ENCODE peak calls at places on chromosomes 16 and 17, in eight cellular contexts. T is AG09309, Z is RWPE1, N is AG10803, P is heart right ventricle, E is activated B cell treated with CpG ODN at 0.5 μM for 24 hours, W is sigmoid colon, B is GM20000. H is an unnamed sample.

GRCh38 chr17:332023-332422 is 20.6 kb downstream of the RPH3AL start:
- DNase-seq in B (no peak), E (no peak), T (no peak), Z (no peak), W (peak), N (no peak), P (no peak), H (no peak)

GRCh38 chr17:21081967-21082366 is 39.2 kb upstream of the USP22 start:
- DNase-seq in N (no peak), W (no peak), E (no peak), Z (no peak), B (no peak), P (no peak), T (no peak), H (no peak)

GRCh38 chr17:6856054-6856453 is 24.5 kb upstream of the TEKT1 start:
- DNase-seq in W (no peak), E (no peak), Z (no peak), P (no peak), B (no peak), N (no peak), T (no peak), H (no peak)

GRCh38 chr17:39208136-39208535 is 8.1 kb downstream of the RPL19 start:
- DNase-seq in N (no peak), E (no peak), T (no peak), Z (no peak), B (no peak), P (no peak), W (no peak), H (peak)

GRCh38 chr16:46991729-46992704 is 18.5 kb upstream of the DNAJA2 start:
- DNase-seq in N (no peak), B (no peak), W (no peak), T (no peak), P (no peak), E (no peak), Z (no peak), H (no peak)

GRCh38 chr17:652310-652709 is 62.3 kb downstream of the VPS53 start:
- DNase-seq in Z (no peak), W (peak), B (no peak), P (peak), T (no peak), N (peak), E (no peak), H (no peak)

GRCh38 chr17:17235212-17236174 is 1.5 kb downstream of the FLCN start:
- DNase-seq in W (no peak), Z (no peak), B (no peak), T (no peak), N (peak), E (no peak), P (no peak), H (peak)

GRCh38 chr16:88810868-88811599 is 694 bp downstream of the APRT start:
- DNase-seq in W (peak), P (peak), N (peak), E (peak), Z (peak), B (peak), T (no peak), H (peak)

GRCh38 chr16:56911771-56912541 is 20.0 kb upstream of the HERPUD1 start:
- DNase-seq in E (peak), B (peak), N (peak), T (no peak), W (peak), P (peak), Z (no peak), H (no peak)

GRCh38 chr17:68053237-68054030 is 17.9 kb downstream of the KPNA2 start:
- DNase-seq in N (peak), P (no peak), T (peak), B (no peak), Z (no peak), E (no peak), W (peak), H (no peak)

GRCh38 chr17:15475620-15476354 is 8.4 kb upstream of the CDRT4 start:
- DNase-seq in N (peak), E (no peak), P (no peak), W (peak), Z (no peak), T (peak), B (no peak), H (no peak)

GRCh38 chr17:29041091-29041490 is 1.9 kb upstream of the PIPOX start:
- DNase-seq in Z (no peak), T (no peak), E (no peak), N (no peak), P (no peak), W (no peak), B (no peak), H (no peak)

GRCh38 chr17:75084039-75084660 is 3.6 kb upstream of the SLC16A5 start:
- DNase-seq in Z (no peak), P (no peak), B (no peak), E (no peak), T (no peak), W (no peak), N (no peak), H (peak)

GRCh38 chr17:68048996-68049395 is 13.5 kb downstream of the KPNA2 start:
- DNase-seq in B (no peak), T (no peak), Z (no peak), P (no peak), W (no peak), N (no peak), E (no peak), H (no peak)

GRCh38 chr17:68684860-68685493 is 83.8 kb upstream of the FAM20A start:
- DNase-seq in W (no peak), T (no peak), P (no peak), E (no peak), Z (no peak), N (peak), B (no peak), H (no peak)

GRCh38 chr17:43368740-43369506 is 29.9 kb upstream of the ARL4D start:
- DNase-seq in P (peak), N (peak), E (peak), Z (peak), T (no peak), B (peak), W (peak), H (peak)
- TF ChIP-seq CTCF in P (peak), N (peak), E (no peak), Z (peak), T (no peak), B (peak), W (no peak), H (no peak)

GRCh38 chr17:46061435-46061834 is 62.4 kb downstream of the STH start:
- DNase-seq in Z (no peak), B (no peak), W (no peak), E (no peak), P (no peak), N (no peak), T (no peak), H (no peak)
- TF ChIP-seq CTCF in Z (peak), B (no peak), W (peak), E (no peak), P (peak), N (peak), T (peak), H (peak)

GRCh38 chr16:12392585-12393089 is 411.1 kb downstream of the CPPED1 start:
- DNase-seq in N (peak), Z (no peak), P (no peak), B (no peak), T (no peak), W (peak), E (no peak), H (no peak)
- TF ChIP-seq CTCF in N (peak), Z (no peak), P (no peak), B (no peak), T (peak), W (no peak), E (no peak), H (no peak)

GRCh38 chr17:61393904-61394629 is 5.6 kb upstream of the TBX2 start:
- DNase-seq in T (no peak), E (no peak), P (no peak), B (no peak), W (no peak), Z (no peak), N (no peak), H (no peak)
- TF ChIP-seq CTCF in T (no peak), E (no peak), P (no peak), B (no peak), W (no peak), Z (no peak), N (no peak), H (no peak)

DNA sequence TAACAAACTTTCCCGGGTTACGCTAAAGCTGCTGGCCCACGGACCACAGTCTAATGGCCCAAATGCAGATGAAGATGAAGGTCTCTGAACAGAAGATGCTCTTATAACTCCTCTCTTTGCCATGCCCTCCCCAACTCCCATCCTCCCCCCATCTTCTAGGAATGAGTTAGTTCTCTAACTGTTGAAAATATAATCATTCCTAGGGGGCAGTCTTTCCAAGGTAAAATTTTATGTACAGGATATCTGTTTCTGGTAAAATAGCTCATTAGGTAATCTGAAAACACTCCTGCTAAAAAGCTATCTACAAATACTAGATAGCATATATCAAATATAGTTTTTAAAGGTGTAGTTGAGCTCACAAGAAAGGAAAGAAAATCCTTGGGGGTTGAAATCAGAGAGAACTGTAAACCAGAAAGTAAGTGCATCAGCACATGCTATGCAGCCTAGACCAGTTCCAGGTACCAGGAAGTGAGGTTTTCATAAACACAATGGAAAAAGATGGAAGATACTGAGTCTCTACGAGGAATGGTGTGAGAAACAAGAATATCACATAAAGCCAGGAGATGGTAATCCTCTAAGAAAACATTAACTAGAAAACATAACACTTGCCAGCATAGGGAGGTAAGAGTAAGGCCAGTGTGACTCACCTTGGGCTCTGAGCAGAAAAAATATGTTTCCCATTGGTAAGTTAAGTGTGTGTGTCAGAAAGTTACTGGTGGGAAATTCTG is 38.1 kb downstream of the CMC2 start:
- DNase-seq in N (peak), P (no peak), E (no peak), W (no peak), Z (no peak), T (no peak), B (no peak), H (no peak)
- TF ChIP-seq CTCF in N (no peak), P (no peak), E (no peak), W (no peak), Z (no peak), T (no peak), B (no peak), H (no peak)

DNA sequence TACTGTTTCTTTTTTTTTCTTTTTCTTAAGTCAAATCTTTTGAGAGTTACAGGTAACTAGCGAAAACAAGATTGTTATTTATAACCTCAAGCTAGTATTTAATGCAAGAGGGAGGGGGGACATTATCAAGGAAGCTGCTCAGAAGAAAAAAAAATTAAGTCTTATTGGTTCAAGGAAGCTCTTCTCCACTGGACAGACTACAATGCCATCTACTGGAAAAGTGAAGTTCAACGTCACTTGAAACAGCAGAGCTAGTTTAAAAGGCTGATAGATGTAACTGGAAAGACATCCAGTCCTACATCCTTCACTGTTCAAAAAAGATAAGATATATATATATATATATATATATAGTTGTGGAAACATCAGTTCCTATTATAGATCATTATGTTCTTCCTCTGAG is 418.0 kb upstream of the PSMD7 start:
- DNase-seq in W (no peak), B (peak), N (peak), P (no peak), Z (peak), E (no peak), T (peak), H (no peak)
- TF ChIP-seq CTCF in W (peak), B (no peak), N (peak), P (peak), Z (peak), E (no peak), T (peak), H (no peak)

H was measured in activated CD8-positive, alpha-beta T cell treated with anti-CD3 and anti-CD28 coated beads for 36 hours.